ENCODE peak calls at places on chromosomes 7 and 10, in ten cellular contexts. R, Q, K, P, E, G, O, W, A and Z are unnamed samples.
A peak's percentile ranks its signal among the peaks of the same experiment; 100 is the strongest.

GRCh38 chr10:74704629-74705360 is 121.6 kb upstream of the KAT6B start:
- DNase-seq in K (no peak), G (no peak), P (no peak), R (no peak), A (peak; percentile 37), Q (no peak), O (no peak), W (peak; percentile 30), E (no peak), Z (peak; percentile 31)

GRCh38 chr7:27262121-27262520 is 19.5 kb downstream of the EVX1 start:
- DNase-seq in P (no peak), R (no peak), A (no peak), W (no peak), G (no peak), K (no peak), E (no peak), O (no peak), Q (no peak), Z (peak; percentile 65)

GRCh38 chr10:91883549-91884542 is 25.4 kb downstream of the FGFBP3 start:
- DNase-seq in P (peak; percentile 81), R (no peak), E (peak; percentile 69), O (no peak), K (no peak), Q (peak; percentile 55), A (peak; percentile 80), W (peak; percentile 41), G (no peak), Z (peak; percentile 88)

GRCh38 chr10:3668276-3668960 is 116.6 kb downstream of the KLF6 start:
- DNase-seq in A (peak; percentile 91), Q (peak; percentile 82), P (peak; percentile 48), E (peak; percentile 76), O (peak; percentile 59), R (peak; percentile 59), K (peak; percentile 42), G (no peak), W (peak; percentile 84), Z (peak; percentile 92)

GRCh38 chr7:69832356-69832755 is 234.1 kb downstream of the AUTS2 start:
- DNase-seq in P (no peak), R (no peak), W (no peak), O (no peak), K (no peak), Q (no peak), A (no peak), G (no peak), E (no peak), Z (no peak)

GRCh38 chr7:464712-465461 is 54.8 kb downstream of the PDGFA start:
- DNase-seq in K (no peak), W (peak; percentile 62), G (peak; percentile 46), P (no peak), E (no peak), R (peak; percentile 42), O (no peak), A (peak; percentile 39), Q (no peak), Z (peak; percentile 98)

GRCh38 chr7:87339373-87339897 is 6.0 kb upstream of the CROT start:
- DNase-seq in K (no peak), G (no peak), E (no peak), Q (no peak), R (no peak), P (no peak), A (no peak), O (no peak), W (no peak), Z (no peak)

GRCh38 chr7:78792006-78792405 is 661.5 kb downstream of the MAGI2 start:
- DNase-seq in G (no peak), A (no peak), E (no peak), R (no peak), Q (no peak), K (no peak), W (peak; percentile 33), P (no peak), O (no peak), Z (no peak)

GRCh38 chr10:34802692-34803091 is 12.4 kb downstream of the PARD3 start:
- DNase-seq in G (no peak), P (no peak), W (no peak), K (no peak), Q (no peak), A (no peak), R (no peak), O (no peak), E (no peak), Z (no peak)

GRCh38 chr7:20508109-20508508 is 107.4 kb upstream of the ABCB5 start:
- DNase-seq in W (no peak), A (no peak), P (peak; percentile 18), G (no peak), O (no peak), K (no peak), R (no peak), Q (peak; percentile 66), E (no peak), Z (no peak)

GRCh38 chr10:82089327-82089726 is 214.3 kb downstream of the NRG3 start:
- DNase-seq in K (no peak), P (peak; percentile 76), O (no peak), R (no peak), G (peak; percentile 28), Q (peak; percentile 55), A (no peak), E (no peak), W (no peak), Z (no peak)

GRCh38 chr7:1339611-1340010 is 106.9 kb downstream of the UNCX start:
- DNase-seq in G (no peak), R (no peak), O (no peak), P (no peak), K (no peak), W (no peak), E (no peak), Q (no peak), A (no peak), Z (no peak)

GRCh38 chr7:80548790-80549530 is 37.1 kb upstream of the GNAT3 start:
- DNase-seq in K (no peak), A (peak; percentile 20), P (no peak), R (no peak), W (peak; percentile 3), Q (no peak), E (no peak), G (no peak), O (no peak), Z (no peak)
- H2AFZ ChIP-seq in K (no peak overlapping the region), A (no peak overlapping the region), P (no peak overlapping the region), R (no peak overlapping the region), W (no peak overlapping the region), Q (no peak overlapping the region), E (no peak overlapping the region), G (no peak overlapping the region), O (no peak overlapping the region), Z (peak overlapping the region; percentile 41)

DNA sequence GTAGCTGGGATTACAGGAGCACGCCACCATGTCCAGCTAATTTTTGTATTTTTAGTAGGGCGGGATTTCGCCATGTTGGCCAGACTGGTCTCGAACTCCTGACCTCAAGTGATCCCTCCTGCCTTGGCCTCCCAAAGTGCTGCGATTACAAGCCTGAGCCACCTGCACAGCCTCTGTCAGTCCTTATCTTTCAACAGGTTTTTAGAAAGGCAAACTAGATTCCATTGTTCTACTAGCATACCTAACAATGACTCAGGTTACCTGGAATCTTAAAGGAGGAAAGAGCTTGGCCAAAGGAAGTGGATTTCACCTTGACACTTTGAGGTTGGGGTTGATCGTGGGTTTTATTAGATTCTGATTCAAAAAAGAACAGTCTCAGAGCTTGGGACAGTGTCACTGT is 3.2 kb downstream of the ABCC2 start:
- DNase-seq in O (no peak), R (no peak), W (no peak), E (no peak), A (no peak), G (no peak), K (no peak), P (no peak), Q (peak; percentile 64), Z (no peak)
- H3K4me1 ChIP-seq in O (no peaks in the 10 kb centered on the region), R (peaks cover 10% of the 10 kb centered on the region), W (peaks cover 18% of the 10 kb centered on the region), E (peaks cover 16% of the 10 kb centered on the region), A (peaks cover 16% of the 10 kb centered on the region), G (peaks cover 27% of the 10 kb centered on the region), K (peaks cover 54% of the 10 kb centered on the region), P (no peaks in the 10 kb centered on the region), Q (peaks cover 8% of the 10 kb centered on the region), Z (peaks cover 37% of the 10 kb centered on the region)

GRCh38 chr10:70578371-70578947 is 24.1 kb downstream of the PRF1 start:
- DNase-seq in R (no peak), W (peak; percentile 56), E (no peak), A (peak; percentile 99), O (peak; percentile 70), G (no peak), Q (no peak), K (peak; percentile 90), P (no peak), Z (peak; percentile 72)
- H3K4me3 ChIP-seq in R (no peak overlapping the region), W (no peak overlapping the region), E (no peak overlapping the region), A (no peak overlapping the region), O (peak overlapping the region; percentile 25), G (no peak overlapping the region), Q (no peak overlapping the region), K (peak overlapping the region; percentile 28), P (no peak overlapping the region), Z (peak overlapping the region; percentile 5)

GRCh38 chr10:126128581-126128980 is 232.2 kb downstream of the FANK1 start:
- DNase-seq in G (no peak), K (no peak), W (no peak), P (no peak), A (no peak), Q (no peak), R (no peak), E (no peak), O (no peak), Z (no peak)

GRCh38 chr10:126127630-126128029 is 231.3 kb downstream of the FANK1 start:
- DNase-seq in Q (no peak), O (no peak), G (no peak), E (no peak), W (no peak), K (no peak), P (no peak), A (no peak), R (no peak), Z (peak; percentile 58)

GRCh38 chr10:126129026-126129425 is 232.7 kb downstream of the FANK1 start:
- DNase-seq in P (no peak), Q (no peak), W (no peak), K (no peak), E (no peak), A (no peak), G (no peak), R (no peak), O (no peak), Z (no peak)

GRCh38 chr10:126131338-126131737 is 235.0 kb downstream of the FANK1 start:
- DNase-seq in R (no peak), Q (no peak), G (no peak), K (no peak), E (no peak), O (no peak), A (peak; percentile 45), W (peak; percentile 31), P (no peak), Z (peak; percentile 50)

DNA sequence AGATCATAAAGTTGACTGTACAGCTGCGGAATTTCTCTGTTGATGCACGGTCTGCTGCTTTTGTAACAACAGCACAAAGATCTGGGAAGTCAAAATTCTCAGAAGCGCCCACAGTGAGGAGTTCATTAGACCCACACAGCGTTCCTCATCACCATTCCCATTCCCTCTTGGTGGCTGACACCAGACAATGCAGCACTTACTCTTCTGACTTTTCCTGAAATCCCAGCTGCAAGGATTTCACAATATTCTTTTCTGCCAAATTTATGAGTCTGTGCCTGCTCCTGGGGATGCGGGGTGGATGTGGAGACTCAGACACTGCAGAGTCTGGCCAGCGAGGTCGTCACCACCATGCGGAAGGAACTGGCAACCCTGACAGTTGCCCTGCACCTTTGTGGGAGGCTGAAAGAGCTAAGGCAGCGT is 233.9 kb downstream of the FANK1 start:
- DNase-seq in W (peak; percentile 33), Q (no peak), A (peak; percentile 69), K (no peak), P (no peak), E (no peak), O (no peak), R (no peak), G (no peak), Z (peak; percentile 82)
- H2AFZ ChIP-seq in W (no peak overlapping the region), Q (no peak overlapping the region), A (no peak overlapping the region), K (no peak overlapping the region), P (no peak overlapping the region), E (no peak overlapping the region), O (no peak overlapping the region), R (no peak overlapping the region), G (no peak overlapping the region), Z (no peak overlapping the region)